ENCODE peak calls at places on chromosomes 4 and X, in eight cellular contexts. One of them, this sample, is unnamed.
A peak's percentile ranks its signal among the peaks of the same experiment; 100 is the strongest.

GRCh38 chrX:112818114-112819012 is 22.3 kb downstream of the AMOT start:
- DNase-seq in activated CD4-positive, alpha-beta T cell treated with anti-CD3 and anti-CD28 coated beads, Interleukin-2, amount 10 ng/mL, durations not matched to agents 7 days and 5 days: no peak
- DNase-seq in activated T-cell treated with anti-CD3 and anti-CD28 coated beads for 1 hour: no peak
- DNase-seq in effector memory CD4-positive, alpha-beta T cell: no peak
- DNase-seq in heart right ventricle: no peak
- DNase-seq in kidney epithelial cell: no peak
- DNase-seq in ecto neural progenitor cell: no peak
- DNase-seq in upper lobe of left lung: no peak
- DNase-seq in this sample: no peak

GRCh38 chrX:134636859-134637258 is 21.4 kb downstream of the PLAC1 start:
- DNase-seq in activated CD4-positive, alpha-beta T cell treated with anti-CD3 and anti-CD28 coated beads, Interleukin-2, amount 10 ng/mL, durations not matched to agents 7 days and 5 days: no peak
- DNase-seq in activated T-cell treated with anti-CD3 and anti-CD28 coated beads for 1 hour: no peak
- DNase-seq in effector memory CD4-positive, alpha-beta T cell: no peak
- DNase-seq in heart right ventricle: no peak
- DNase-seq in kidney epithelial cell: no peak
- DNase-seq in ecto neural progenitor cell: no peak
- DNase-seq in upper lobe of left lung: no peak
- DNase-seq in this sample: no peak

GRCh38 chr4:48339642-48340041 is 1.7 kb upstream of the SLAIN2 start:
- DNase-seq in activated CD4-positive, alpha-beta T cell treated with anti-CD3 and anti-CD28 coated beads, Interleukin-2, amount 10 ng/mL, durations not matched to agents 7 days and 5 days: no peak
- DNase-seq in activated T-cell treated with anti-CD3 and anti-CD28 coated beads for 1 hour: no peak
- DNase-seq in effector memory CD4-positive, alpha-beta T cell: no peak
- DNase-seq in heart right ventricle: no peak
- DNase-seq in kidney epithelial cell: no peak
- DNase-seq in ecto neural progenitor cell: no peak
- DNase-seq in upper lobe of left lung: no peak
- DNase-seq in this sample: no peak

GRCh38 chrX:119573840-119574393 is 446 bp upstream of the UBE2A start:
- DNase-seq in activated CD4-positive, alpha-beta T cell treated with anti-CD3 and anti-CD28 coated beads, Interleukin-2, amount 10 ng/mL, durations not matched to agents 7 days and 5 days: no peak
- DNase-seq in activated T-cell treated with anti-CD3 and anti-CD28 coated beads for 1 hour: peak; percentile 0
- DNase-seq in effector memory CD4-positive, alpha-beta T cell: peak; percentile 9
- DNase-seq in heart right ventricle: peak; percentile 34
- DNase-seq in kidney epithelial cell: no peak
- DNase-seq in ecto neural progenitor cell: peak; percentile 46
- DNase-seq in upper lobe of left lung: no peak
- DNase-seq in this sample: no peak

GRCh38 chr4:94978904-94979303 is 221.1 kb downstream of the BMPR1B start:
- DNase-seq in activated CD4-positive, alpha-beta T cell treated with anti-CD3 and anti-CD28 coated beads, Interleukin-2, amount 10 ng/mL, durations not matched to agents 7 days and 5 days: no peak
- DNase-seq in activated T-cell treated with anti-CD3 and anti-CD28 coated beads for 1 hour: no peak
- DNase-seq in effector memory CD4-positive, alpha-beta T cell: no peak
- DNase-seq in heart right ventricle: no peak
- DNase-seq in kidney epithelial cell: no peak
- DNase-seq in ecto neural progenitor cell: no peak
- DNase-seq in upper lobe of left lung: no peak
- DNase-seq in this sample: no peak

GRCh38 chr4:66694716-66695115 is 850.6 kb downstream of the CENPC start:
- DNase-seq in activated CD4-positive, alpha-beta T cell treated with anti-CD3 and anti-CD28 coated beads, Interleukin-2, amount 10 ng/mL, durations not matched to agents 7 days and 5 days: no peak
- DNase-seq in activated T-cell treated with anti-CD3 and anti-CD28 coated beads for 1 hour: no peak
- DNase-seq in effector memory CD4-positive, alpha-beta T cell: no peak
- DNase-seq in heart right ventricle: no peak
- DNase-seq in kidney epithelial cell: no peak
- DNase-seq in ecto neural progenitor cell: no peak
- DNase-seq in upper lobe of left lung: no peak
- DNase-seq in this sample: no peak

GRCh38 chr4:113016377-113016776 is 33.1 kb upstream of the ANK2 start:
- DNase-seq in activated CD4-positive, alpha-beta T cell treated with anti-CD3 and anti-CD28 coated beads, Interleukin-2, amount 10 ng/mL, durations not matched to agents 7 days and 5 days: no peak
- DNase-seq in activated T-cell treated with anti-CD3 and anti-CD28 coated beads for 1 hour: no peak
- DNase-seq in effector memory CD4-positive, alpha-beta T cell: no peak
- DNase-seq in heart right ventricle: no peak
- DNase-seq in kidney epithelial cell: no peak
- DNase-seq in ecto neural progenitor cell: no peak
- DNase-seq in upper lobe of left lung: no peak
- DNase-seq in this sample: no peak

GRCh38 chr4:77248805-77249204 is 91.8 kb downstream of the CCNG2 start:
- DNase-seq in activated CD4-positive, alpha-beta T cell treated with anti-CD3 and anti-CD28 coated beads, Interleukin-2, amount 10 ng/mL, durations not matched to agents 7 days and 5 days: no peak
- DNase-seq in activated T-cell treated with anti-CD3 and anti-CD28 coated beads for 1 hour: no peak
- DNase-seq in effector memory CD4-positive, alpha-beta T cell: no peak
- DNase-seq in heart right ventricle: no peak
- DNase-seq in kidney epithelial cell: no peak
- DNase-seq in ecto neural progenitor cell: no peak
- DNase-seq in upper lobe of left lung: no peak
- DNase-seq in this sample: no peak

GRCh38 chrX:63250253-63250868 is 100.8 kb downstream of the SPIN4 start:
- DNase-seq in activated CD4-positive, alpha-beta T cell treated with anti-CD3 and anti-CD28 coated beads, Interleukin-2, amount 10 ng/mL, durations not matched to agents 7 days and 5 days: peak; percentile 59
- DNase-seq in activated T-cell treated with anti-CD3 and anti-CD28 coated beads for 1 hour: no peak
- DNase-seq in effector memory CD4-positive, alpha-beta T cell: no peak
- DNase-seq in heart right ventricle: peak; percentile 56
- DNase-seq in kidney epithelial cell: peak; percentile 9
- DNase-seq in ecto neural progenitor cell: no peak
- DNase-seq in upper lobe of left lung: no peak
- DNase-seq in this sample: peak; percentile 36

GRCh38 chr4:7103031-7103598 is 35.3 kb upstream of the GRPEL1 start:
- DNase-seq in activated CD4-positive, alpha-beta T cell treated with anti-CD3 and anti-CD28 coated beads, Interleukin-2, amount 10 ng/mL, durations not matched to agents 7 days and 5 days: peak; percentile 86
- DNase-seq in activated T-cell treated with anti-CD3 and anti-CD28 coated beads for 1 hour: peak; percentile 75
- DNase-seq in effector memory CD4-positive, alpha-beta T cell: peak; percentile 69
- DNase-seq in heart right ventricle: peak; percentile 89
- DNase-seq in kidney epithelial cell: peak; percentile 26
- DNase-seq in ecto neural progenitor cell: peak; percentile 91
- DNase-seq in upper lobe of left lung: peak; percentile 97
- DNase-seq in this sample: peak; percentile 63

GRCh38 chr4:37922323-37922722 is 31.4 kb downstream of the TBC1D1 start:
- DNase-seq in activated CD4-positive, alpha-beta T cell treated with anti-CD3 and anti-CD28 coated beads, Interleukin-2, amount 10 ng/mL, durations not matched to agents 7 days and 5 days: no peak
- DNase-seq in activated T-cell treated with anti-CD3 and anti-CD28 coated beads for 1 hour: no peak
- DNase-seq in effector memory CD4-positive, alpha-beta T cell: no peak
- DNase-seq in heart right ventricle: no peak
- DNase-seq in kidney epithelial cell: no peak
- DNase-seq in ecto neural progenitor cell: no peak
- DNase-seq in upper lobe of left lung: no peak
- DNase-seq in this sample: no peak

GRCh38 chrX:151153086-151153485 is 23.3 kb upstream of the GPR50 start:
- DNase-seq in activated CD4-positive, alpha-beta T cell treated with anti-CD3 and anti-CD28 coated beads, Interleukin-2, amount 10 ng/mL, durations not matched to agents 7 days and 5 days: no peak
- DNase-seq in activated T-cell treated with anti-CD3 and anti-CD28 coated beads for 1 hour: no peak
- DNase-seq in effector memory CD4-positive, alpha-beta T cell: no peak
- DNase-seq in heart right ventricle: no peak
- DNase-seq in kidney epithelial cell: no peak
- DNase-seq in ecto neural progenitor cell: peak; percentile 63
- DNase-seq in upper lobe of left lung: no peak
- DNase-seq in this sample: no peak

GRCh38 chrX:110758781-110759180 is 36.8 kb downstream of the CHRDL1 start:
- DNase-seq in activated CD4-positive, alpha-beta T cell treated with anti-CD3 and anti-CD28 coated beads, Interleukin-2, amount 10 ng/mL, durations not matched to agents 7 days and 5 days: no peak
- DNase-seq in activated T-cell treated with anti-CD3 and anti-CD28 coated beads for 1 hour: no peak
- DNase-seq in effector memory CD4-positive, alpha-beta T cell: no peak
- DNase-seq in heart right ventricle: no peak
- DNase-seq in kidney epithelial cell: no peak
- DNase-seq in ecto neural progenitor cell: no peak
- DNase-seq in upper lobe of left lung: no peak
- DNase-seq in this sample: no peak

GRCh38 chr4:142440093-142440492 is 406.0 kb downstream of the INPP4B start:
- DNase-seq in activated CD4-positive, alpha-beta T cell treated with anti-CD3 and anti-CD28 coated beads, Interleukin-2, amount 10 ng/mL, durations not matched to agents 7 days and 5 days: no peak
- DNase-seq in activated T-cell treated with anti-CD3 and anti-CD28 coated beads for 1 hour: no peak
- DNase-seq in effector memory CD4-positive, alpha-beta T cell: no peak
- DNase-seq in heart right ventricle: no peak
- DNase-seq in kidney epithelial cell: no peak
- DNase-seq in ecto neural progenitor cell: no peak
- DNase-seq in upper lobe of left lung: no peak
- DNase-seq in this sample: no peak

GRCh38 chrX:133191739-133192039 is 26.5 kb downstream of the TFDP3 start:
- DNase-seq in activated CD4-positive, alpha-beta T cell treated with anti-CD3 and anti-CD28 coated beads, Interleukin-2, amount 10 ng/mL, durations not matched to agents 7 days and 5 days: no peak
- DNase-seq in activated T-cell treated with anti-CD3 and anti-CD28 coated beads for 1 hour: no peak
- DNase-seq in effector memory CD4-positive, alpha-beta T cell: no peak
- DNase-seq in heart right ventricle: no peak
- DNase-seq in kidney epithelial cell: no peak
- DNase-seq in ecto neural progenitor cell: no peak
- DNase-seq in upper lobe of left lung: no peak
- DNase-seq in this sample: no peak

GRCh38 chrX:8036914-8037313 is 109.7 kb upstream of the PNPLA4 start:
- DNase-seq in activated CD4-positive, alpha-beta T cell treated with anti-CD3 and anti-CD28 coated beads, Interleukin-2, amount 10 ng/mL, durations not matched to agents 7 days and 5 days: no peak
- DNase-seq in activated T-cell treated with anti-CD3 and anti-CD28 coated beads for 1 hour: no peak
- DNase-seq in effector memory CD4-positive, alpha-beta T cell: no peak
- DNase-seq in heart right ventricle: no peak
- DNase-seq in kidney epithelial cell: no peak
- DNase-seq in ecto neural progenitor cell: no peak
- DNase-seq in upper lobe of left lung: no peak
- DNase-seq in this sample: no peak

GRCh38 chr4:8283161-8283560 is 13.6 kb downstream of the HTRA3 start:
- DNase-seq in activated CD4-positive, alpha-beta T cell treated with anti-CD3 and anti-CD28 coated beads, Interleukin-2, amount 10 ng/mL, durations not matched to agents 7 days and 5 days: no peak
- DNase-seq in activated T-cell treated with anti-CD3 and anti-CD28 coated beads for 1 hour: no peak
- DNase-seq in effector memory CD4-positive, alpha-beta T cell: no peak
- DNase-seq in heart right ventricle: no peak
- DNase-seq in kidney epithelial cell: no peak
- DNase-seq in ecto neural progenitor cell: no peak
- DNase-seq in upper lobe of left lung: no peak
- DNase-seq in this sample: no peak

GRCh38 chr4:81786063-81786763 is 314.5 kb upstream of the RASGEF1B start:
- DNase-seq in activated CD4-positive, alpha-beta T cell treated with anti-CD3 and anti-CD28 coated beads, Interleukin-2, amount 10 ng/mL, durations not matched to agents 7 days and 5 days: no peak
- DNase-seq in activated T-cell treated with anti-CD3 and anti-CD28 coated beads for 1 hour: no peak
- DNase-seq in effector memory CD4-positive, alpha-beta T cell: no peak
- DNase-seq in heart right ventricle: peak; percentile 6
- DNase-seq in kidney epithelial cell: no peak
- DNase-seq in ecto neural progenitor cell: no peak
- DNase-seq in upper lobe of left lung: no peak
- DNase-seq in this sample: no peak

This sample was measured in central memory CD4-positive, alpha-beta T cell.